ENCODE peak calls at places on chromosomes 4 and X, in four cellular contexts. V is endothelial cell, B is RWPE2, P is cardiac fibroblast. N is an unnamed sample.

GRCh38 chr4:139453041-139453370 is 915 bp upstream of the RAB33B start:
- DNase-seq in V (no peak), B (no peak), P (no peak), N (no peak)

GRCh38 chr4:23920296-23920695 is 30.4 kb upstream of the PPARGC1A start:
- DNase-seq in B (no peak), V (no peak), P (no peak), N (no peak)

GRCh38 chr4:69697536-69697935 is 44.5 kb upstream of the UGT2A1 start:
- DNase-seq in B (no peak), V (no peak), P (no peak), N (no peak)

GRCh38 chr4:174396599-174396998 is 112.9 kb downstream of the CEP44 start:
- DNase-seq in V (no peak), P (no peak), B (no peak), N (no peak)

GRCh38 chr4:76579596-76580375 is 144.8 kb downstream of the SHROOM3 start:
- DNase-seq in B (no peak), V (no peak), P (no peak), N (no peak)

GRCh38 chr4:53924333-53925049 is 139.9 kb downstream of the CHIC2 start:
- DNase-seq in V (no peak), P (no peak), B (no peak), N (no peak)

GRCh38 chr4:2284934-2285664 is 23.2 kb upstream of the MXD4 start:
- DNase-seq in B (no peak), P (peak), V (no peak), N (no peak)

GRCh38 chr4:154807042-154807630 is 26.1 kb downstream of the RBM46 start:
- DNase-seq in P (peak), V (no peak), B (no peak), N (no peak)

GRCh38 chrX:10157545-10157944 is 770 bp downstream of the CLCN4 start:
- DNase-seq in B (no peak), V (no peak), P (peak), N (no peak)

GRCh38 chr4:111959202-111959601 is 186.1 kb upstream of the FAM241A start:
- DNase-seq in P (peak), B (no peak), V (no peak), N (no peak)

GRCh38 chrX:24298191-24298590 is 15.7 kb downstream of the SUPT20HL2 start:
- DNase-seq in V (peak), B (no peak), P (no peak), N (no peak)

GRCh38 chr4:72365016-72365415 is 204.0 kb downstream of the ADAMTS3 start:
- DNase-seq in P (no peak), V (no peak), B (no peak), N (no peak)

GRCh38 chr4:165768281-165768680 is 104.8 kb upstream of the TLL1 start:
- DNase-seq in B (no peak), V (no peak), P (no peak), N (no peak)

GRCh38 chrX:24168807-24169206 is 19.3 kb downstream of the ZFX start:
- DNase-seq in B (no peak), V (no peak), P (no peak), N (no peak)

GRCh38 chrX:148804579-148804978 is 304.2 kb downstream of the AFF2 start:
- DNase-seq in B (no peak), P (peak), V (no peak), N (no peak)

GRCh38 chr4:133600008-133600407 is 450.9 kb downstream of the PCDH10 start:
- DNase-seq in V (no peak), B (no peak), P (no peak), N (no peak)

GRCh38 chrX:2677764-2678163 is 13.3 kb upstream of the CD99 start:
- DNase-seq in P (peak), V (no peak), B (peak), N (no peak)

DNA sequence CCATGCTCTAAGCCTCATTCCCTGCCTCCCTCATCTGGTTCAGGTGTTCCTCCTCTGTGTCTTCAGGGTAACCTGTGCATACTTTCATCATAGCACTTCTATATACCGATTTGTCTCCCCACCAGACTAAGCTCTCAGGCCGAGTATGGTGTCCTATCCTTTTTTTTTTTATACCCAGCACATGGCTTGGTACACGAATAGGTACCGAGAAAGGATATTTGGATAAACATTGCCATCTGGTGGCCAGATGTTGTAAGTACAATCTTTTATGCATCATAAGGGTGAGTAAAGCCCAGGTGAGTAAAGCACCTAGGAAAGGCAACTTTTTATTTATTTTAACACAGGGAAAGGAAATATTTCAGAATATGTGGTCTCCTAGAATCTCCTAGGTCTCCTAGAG is 68.4 kb downstream of the MID2 start:
- DNase-seq in B (no peak), P (peak), V (peak), N (no peak)
- TF ChIP-seq CTCF in B (peak), P (peak), V (peak), N (peak)

GRCh38 chr4:109848501-109848900 is 594 bp downstream of the LRIT3 start:
- DNase-seq in V (no peak), B (no peak), P (no peak), N (no peak)
- TF ChIP-seq CTCF in V (no peak), B (no peak), P (no peak), N (no peak)

GRCh38 chr4:6379787-6380745 is 92.3 kb downstream of the PPP2R2C start:
- DNase-seq in P (no peak), V (no peak), B (no peak), N (no peak)
- TF ChIP-seq CTCF in P (no peak), V (no peak), B (no peak), N (no peak)

DNA sequence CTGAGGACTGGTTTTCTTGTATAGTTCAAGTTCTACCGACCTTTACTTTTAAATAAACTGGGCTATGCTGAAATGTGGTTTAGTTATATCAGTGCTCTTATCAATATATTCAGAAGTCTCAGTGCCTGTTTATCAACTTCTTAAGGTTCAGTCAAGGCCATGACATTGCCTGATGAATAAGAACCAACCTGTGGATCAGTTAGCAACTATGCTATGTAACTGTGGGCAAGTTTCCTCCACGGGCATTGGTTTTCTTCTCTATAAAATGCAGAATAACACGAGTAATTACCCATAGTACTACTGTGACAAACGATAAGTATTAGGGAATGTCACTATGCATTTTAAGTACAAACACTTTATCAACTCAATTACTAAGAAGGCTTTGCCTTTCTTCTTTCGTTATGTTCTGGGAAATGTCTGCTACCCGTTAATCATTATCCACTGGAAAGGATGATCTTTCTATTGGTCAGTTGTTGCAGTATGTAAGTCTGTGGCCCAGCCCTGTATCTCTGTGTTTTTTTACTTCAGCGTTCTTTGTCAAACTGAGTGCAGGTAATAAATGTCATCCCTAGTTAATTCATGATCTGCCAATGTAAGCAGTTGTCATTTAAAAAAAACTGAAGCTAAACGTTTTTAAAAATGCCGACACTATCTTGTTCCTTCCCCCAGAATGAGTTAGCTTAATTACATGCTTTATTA is 181.8 kb downstream of the PCDH7 start:
- DNase-seq in B (no peak), P (no peak), V (no peak), N (no peak)
- TF ChIP-seq CTCF in B (no peak), P (no peak), V (no peak), N (no peak)

GRCh38 chrX:115957862-115958490 is 212.6 kb upstream of the AGTR2 start:
- DNase-seq in B (no peak), P (no peak), V (no peak), N (no peak)
- TF ChIP-seq CTCF in B (no peak), P (no peak), V (no peak), N (no peak)

DNA sequence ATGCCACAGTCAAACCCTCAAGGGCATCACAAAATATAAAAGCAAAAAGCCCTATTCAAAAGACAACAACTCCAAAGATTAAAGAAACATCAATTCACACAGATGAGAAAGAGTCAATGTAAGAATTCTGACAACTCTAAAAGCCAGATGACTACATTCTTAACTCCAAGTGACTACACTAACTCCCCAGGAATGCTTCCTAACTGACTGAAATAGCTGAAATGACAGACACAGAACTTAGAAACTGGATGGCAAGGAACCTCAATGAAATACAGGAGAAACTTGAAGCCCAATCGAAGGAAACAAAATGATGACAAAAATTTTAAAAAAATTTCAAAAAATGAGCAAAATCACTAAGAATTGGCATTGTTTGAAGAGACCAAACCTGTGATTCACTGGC is 1047.6 kb upstream of the PCDH10 start:
- DNase-seq in B (no peak), V (no peak), P (peak), N (no peak)
- TF ChIP-seq CTCF in B (no peak), V (no peak), P (no peak), N (no peak)

GRCh38 chr4:37666625-37667071 is 19.5 kb downstream of the RELL1 start:
- DNase-seq in B (peak), V (peak), P (peak), N (no peak)
- TF ChIP-seq CTCF in B (peak), V (no peak), P (peak), N (no peak)

GRCh38 chrX:153765138-153766079 is 1.4 kb downstream of the PLXNB3 start:
- DNase-seq in B (peak), P (no peak), V (peak), N (no peak)
- TF ChIP-seq CTCF in B (no peak), P (no peak), V (no peak), N (no peak)

DNA sequence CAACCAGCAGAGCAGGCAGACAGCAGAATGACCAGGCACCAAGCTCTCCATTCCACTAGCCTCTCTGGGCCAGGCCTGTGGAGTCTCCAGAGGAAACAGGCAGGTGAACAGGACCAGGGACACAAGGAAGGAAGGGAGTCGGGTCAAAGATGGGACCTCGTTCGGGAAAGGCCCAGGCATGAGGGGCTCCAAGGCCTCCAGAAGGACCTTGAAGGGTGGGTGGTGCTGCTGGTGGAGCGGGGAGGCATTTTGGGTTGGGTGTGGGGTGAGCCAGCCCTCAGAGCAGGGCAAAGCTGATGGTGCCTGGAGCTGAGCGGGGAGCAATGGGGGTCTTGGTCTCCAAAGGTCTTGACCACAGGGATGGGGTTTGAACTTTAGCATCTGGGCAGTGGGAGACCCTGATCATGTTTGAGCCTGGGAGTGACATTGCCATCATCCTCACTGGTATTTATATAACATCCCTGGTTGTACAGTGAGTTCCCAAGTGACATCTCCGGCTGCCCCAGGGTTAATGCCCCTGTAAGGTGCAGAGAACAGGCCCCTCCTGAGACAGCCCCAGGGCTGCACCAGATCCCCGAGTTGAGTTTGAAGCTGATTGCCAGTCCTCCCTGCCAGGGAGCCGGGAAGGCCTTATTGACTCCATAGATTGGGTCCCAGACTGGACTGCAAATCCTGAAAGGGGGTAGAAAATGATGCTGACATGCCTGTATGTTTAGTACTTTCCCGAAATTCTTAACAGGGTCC is 52.7 kb downstream of the PSAPL1 start:
- DNase-seq in P (no peak), B (peak), V (no peak), N (no peak)
- TF ChIP-seq CTCF in P (no peak), B (no peak), V (no peak), N (no peak)